ENCODE peak calls at places on chromosomes 6 and 20, in seven cellular contexts. One of them, this sample, is unnamed.

GRCh38 chr6:132907915-132908314 is 93.5 kb downstream of the RPS12 start:
- DNase-seq in NCI-H1092: no peak
- DNase-seq in ELF-1: no peak
- DNase-seq in T-cell: no peak
- DNase-seq in NCI-H82: no peak
- DNase-seq in fibroblast of the aortic adventitia: no peak
- DNase-seq in GM20000: no peak
- DNase-seq in this sample: peak

GRCh38 chr6:15755555-15755954 is 92.7 kb upstream of the DTNBP1 start:
- DNase-seq in NCI-H1092: no peak
- DNase-seq in ELF-1: no peak
- DNase-seq in T-cell: no peak
- DNase-seq in NCI-H82: no peak
- DNase-seq in fibroblast of the aortic adventitia: peak
- DNase-seq in GM20000: no peak
- DNase-seq in this sample: no peak

GRCh38 chr20:35134472-35134871 is 12.7 kb downstream of the EDEM2 start:
- DNase-seq in NCI-H1092: no peak
- DNase-seq in ELF-1: no peak
- DNase-seq in T-cell: no peak
- DNase-seq in NCI-H82: no peak
- DNase-seq in fibroblast of the aortic adventitia: peak
- DNase-seq in GM20000: no peak
- DNase-seq in this sample: no peak

GRCh38 chr6:54193560-54193959 is 82.3 kb downstream of the MLIP start:
- DNase-seq in NCI-H1092: no peak
- DNase-seq in ELF-1: peak
- DNase-seq in T-cell: no peak
- DNase-seq in NCI-H82: no peak
- DNase-seq in fibroblast of the aortic adventitia: no peak
- DNase-seq in GM20000: no peak
- DNase-seq in this sample: peak

GRCh38 chr20:9334866-9335265 is 179.5 kb upstream of the LAMP5 start:
- DNase-seq in NCI-H1092: no peak
- DNase-seq in ELF-1: no peak
- DNase-seq in T-cell: no peak
- DNase-seq in NCI-H82: no peak
- DNase-seq in fibroblast of the aortic adventitia: no peak
- DNase-seq in GM20000: no peak
- DNase-seq in this sample: no peak

GRCh38 chr6:15487262-15487661 is 175.6 kb downstream of the DTNBP1 start:
- DNase-seq in NCI-H1092: no peak
- DNase-seq in ELF-1: no peak
- DNase-seq in T-cell: no peak
- DNase-seq in NCI-H82: no peak
- DNase-seq in fibroblast of the aortic adventitia: no peak
- DNase-seq in GM20000: no peak
- DNase-seq in this sample: no peak

GRCh38 chr20:25000268-25000801 is 7.8 kb upstream of the APMAP start:
- DNase-seq in NCI-H1092: no peak
- DNase-seq in ELF-1: no peak
- DNase-seq in T-cell: no peak
- DNase-seq in NCI-H82: no peak
- DNase-seq in fibroblast of the aortic adventitia: peak
- DNase-seq in GM20000: no peak
- DNase-seq in this sample: no peak

GRCh38 chr6:44855562-44856494 is 468.3 kb downstream of the CDC5L start:
- DNase-seq in NCI-H1092: no peak
- DNase-seq in ELF-1: no peak
- DNase-seq in T-cell: no peak
- DNase-seq in NCI-H82: no peak
- DNase-seq in fibroblast of the aortic adventitia: peak
- DNase-seq in GM20000: no peak
- DNase-seq in this sample: no peak

GRCh38 chr6:96783307-96783706 is 54.0 kb downstream of the GPR63 start:
- DNase-seq in NCI-H1092: no peak
- DNase-seq in ELF-1: no peak
- DNase-seq in T-cell: no peak
- DNase-seq in NCI-H82: no peak
- DNase-seq in fibroblast of the aortic adventitia: no peak
- DNase-seq in GM20000: no peak
- DNase-seq in this sample: no peak

GRCh38 chr6:109050447-109051102 is 44.1 kb downstream of the SESN1 start:
- DNase-seq in NCI-H1092: no peak
- DNase-seq in ELF-1: no peak
- DNase-seq in T-cell: no peak
- DNase-seq in NCI-H82: peak
- DNase-seq in fibroblast of the aortic adventitia: no peak
- DNase-seq in GM20000: no peak
- DNase-seq in this sample: no peak

GRCh38 chr20:49990310-49990720 is 7.5 kb downstream of the SNAI1 start:
- DNase-seq in NCI-H1092: no peak
- DNase-seq in ELF-1: peak
- DNase-seq in T-cell: no peak
- DNase-seq in NCI-H82: peak
- DNase-seq in fibroblast of the aortic adventitia: peak
- DNase-seq in GM20000: no peak
- DNase-seq in this sample: peak

GRCh38 chr6:33620158-33620583 is 951 bp upstream of the ITPR3 start:
- DNase-seq in NCI-H1092: no peak
- DNase-seq in ELF-1: no peak
- DNase-seq in T-cell: peak
- DNase-seq in NCI-H82: peak
- DNase-seq in fibroblast of the aortic adventitia: no peak
- DNase-seq in GM20000: peak
- DNase-seq in this sample: peak

GRCh38 chr6:6729971-6730370 is 141.5 kb downstream of the LY86 start:
- DNase-seq in NCI-H1092: no peak
- DNase-seq in ELF-1: no peak
- DNase-seq in T-cell: no peak
- DNase-seq in NCI-H82: no peak
- DNase-seq in fibroblast of the aortic adventitia: peak
- DNase-seq in GM20000: no peak
- DNase-seq in this sample: no peak

GRCh38 chr6:145814035-145814500 is 527 bp downstream of the FBXO30 start:
- DNase-seq in NCI-H1092: no peak
- DNase-seq in ELF-1: peak
- DNase-seq in T-cell: no peak
- DNase-seq in NCI-H82: peak
- DNase-seq in fibroblast of the aortic adventitia: no peak
- DNase-seq in GM20000: no peak
- DNase-seq in this sample: peak

GRCh38 chr20:60255866-60256265 is 297.6 kb downstream of the CDH26 start:
- DNase-seq in NCI-H1092: no peak
- DNase-seq in ELF-1: no peak
- DNase-seq in T-cell: no peak
- DNase-seq in NCI-H82: no peak
- DNase-seq in fibroblast of the aortic adventitia: peak
- DNase-seq in GM20000: no peak
- DNase-seq in this sample: no peak

GRCh38 chr6:138795809-138796469 is at the start of gene ECT2L:
- DNase-seq in NCI-H1092: no peak
- DNase-seq in ELF-1: peak
- DNase-seq in T-cell: no peak
- DNase-seq in NCI-H82: no peak
- DNase-seq in fibroblast of the aortic adventitia: peak
- DNase-seq in GM20000: no peak
- DNase-seq in this sample: peak

GRCh38 chr6:109308018-109308492 is 74.2 kb downstream of the CD164 start:
- DNase-seq in NCI-H1092: no peak
- DNase-seq in ELF-1: peak
- DNase-seq in T-cell: peak
- DNase-seq in NCI-H82: no peak
- DNase-seq in fibroblast of the aortic adventitia: peak
- DNase-seq in GM20000: no peak
- DNase-seq in this sample: peak

GRCh38 chr6:12051861-12052368 is 39.8 kb downstream of the HIVEP1 start:
- DNase-seq in NCI-H1092: no peak
- DNase-seq in ELF-1: no peak
- DNase-seq in T-cell: peak
- DNase-seq in NCI-H82: no peak
- DNase-seq in fibroblast of the aortic adventitia: no peak
- DNase-seq in GM20000: peak
- DNase-seq in this sample: no peak

GRCh38 chr20:13838664-13839063 is 53.8 kb downstream of the NDUFAF5 start:
- DNase-seq in NCI-H1092: no peak
- DNase-seq in ELF-1: no peak
- DNase-seq in T-cell: no peak
- DNase-seq in NCI-H82: no peak
- DNase-seq in fibroblast of the aortic adventitia: no peak
- DNase-seq in GM20000: no peak
- DNase-seq in this sample: no peak